ENCODE peak calls at places on chromosome 4, in seven cellular contexts. F is psoas muscle; C is CD4-positive, alpha-beta memory T cell; Z is breast epithelium; L is heart left ventricle; D is mesendoderm; X is stomach. N is an unnamed sample. For H3K4me1, the result is how much of the 10 kb centered on the place peaks cover.

GRCh38 chr4:106481801-106482200 is 113.2 kb upstream of the GIMD1 start:
- DNase-seq in D (no peak), X (no peak), F (no peak), Z (no peak), L (no peak), C (no peak), N (no peak)

GRCh38 chr4:1244081-1244977 is 4.6 kb downstream of the CTBP1 start:
- DNase-seq in X (no peak), Z (peak), L (peak), F (peak), C (no peak), D (no peak), N (no peak)

GRCh38 chr4:9800878-9801277 is 19.4 kb downstream of the DRD5 start:
- DNase-seq in F (no peak), C (no peak), Z (no peak), D (no peak), X (no peak), L (no peak), N (no peak)

GRCh38 chr4:67634741-67635140 is 66.2 kb downstream of the UBA6 start:
- DNase-seq in C (no peak), X (no peak), L (no peak), D (no peak), F (no peak), Z (no peak), N (no peak)

GRCh38 chr4:63790377-63790776 is 618.9 kb downstream of the TECRL start:
- DNase-seq in X (no peak), Z (no peak), L (no peak), D (no peak), F (no peak), C (no peak), N (no peak)

GRCh38 chr4:172202480-172203076 is 389.4 kb downstream of the GALNTL6 start:
- DNase-seq in D (peak), Z (no peak), L (no peak), C (no peak), F (no peak), X (no peak), N (no peak)

GRCh38 chr4:121669163-121669550 is 27.6 kb downstream of the ANXA5 start:
- DNase-seq in Z (no peak), F (no peak), D (no peak), L (no peak), X (no peak), C (no peak), N (no peak)

GRCh38 chr4:7108046-7108625 is 40.3 kb upstream of the GRPEL1 start:
- DNase-seq in C (no peak), F (no peak), Z (no peak), D (no peak), L (no peak), X (no peak), N (peak)

GRCh38 chr4:148216866-148217814 is 225.1 kb downstream of the NR3C2 start:
- DNase-seq in C (peak), L (no peak), F (no peak), Z (no peak), X (no peak), D (no peak), N (no peak)

GRCh38 chr4:140152015-140152703 is 1.8 kb downstream of the MAML3 start:
- DNase-seq in Z (peak), X (peak), F (peak), D (peak), L (peak), C (peak), N (peak)

GRCh38 chr4:174230680-174231079 is 52.8 kb downstream of the FBXO8 start:
- DNase-seq in L (no peak), D (no peak), F (no peak), C (no peak), X (no peak), Z (no peak), N (no peak)

GRCh38 chr4:103207673-103208072 is 9.5 kb upstream of the CENPE start:
- DNase-seq in D (peak), L (no peak), C (no peak), X (no peak), F (no peak), Z (no peak), N (no peak)

GRCh38 chr4:73742776-73743175 is 2.4 kb downstream of the CXCL8 start:
- DNase-seq in Z (no peak), C (no peak), D (no peak), F (no peak), L (no peak), X (no peak), N (no peak)

GRCh38 chr4:86247328-86247727 is 112.5 kb downstream of the MAPK10 start:
- DNase-seq in C (no peak), X (no peak), F (no peak), D (no peak), L (no peak), Z (no peak), N (no peak)

GRCh38 chr4:2066571-2067445 is 7.7 kb downstream of the NAT8L start:
- DNase-seq in F (no peak), X (no peak), L (no peak), C (no peak), Z (no peak), D (no peak), N (peak)

GRCh38 chr4:8782135-8782534 is 89.5 kb downstream of the HMX1 start:
- DNase-seq in L (no peak), C (no peak), D (no peak), Z (no peak), F (no peak), X (no peak), N (no peak)

GRCh38 chr4:169286562-169287301 is 16.0 kb upstream of the SH3RF1 start:
- DNase-seq in D (peak), F (no peak), C (no peak), X (no peak), Z (no peak), L (no peak), N (no peak)

GRCh38 chr4:69738872-69739271 is 21.5 kb downstream of the SULT1B1 start:
- DNase-seq in C (no peak), F (no peak), D (no peak), Z (no peak), X (no peak), L (no peak), N (no peak)

GRCh38 chr4:88443486-88443885 is 13.4 kb upstream of the HERC5 start:
- DNase-seq in Z (no peak), C (no peak), D (no peak), F (no peak), X (no peak), L (no peak), N (no peak)

GRCh38 chr4:41081847-41082246 is 132.5 kb downstream of the APBB2 start:
- DNase-seq in F (no peak), X (no peak), C (no peak), D (no peak), L (no peak), Z (no peak), N (no peak)

GRCh38 chr4:41077628-41078027 is 136.7 kb downstream of the APBB2 start:
- DNase-seq in L (no peak), Z (no peak), D (no peak), F (no peak), X (no peak), C (no peak), N (no peak)

GRCh38 chr4:41076481-41076880 is 137.9 kb downstream of the APBB2 start:
- DNase-seq in D (no peak), C (no peak), X (no peak), Z (no peak), F (no peak), L (no peak), N (no peak)

GRCh38 chr4:41080964-41081363 is 133.4 kb downstream of the APBB2 start:
- DNase-seq in F (no peak), D (no peak), Z (no peak), L (no peak), C (no peak), X (no peak), N (no peak)

GRCh38 chr4:41079871-41080565 is 134.3 kb downstream of the APBB2 start:
- DNase-seq in Z (no peak), L (no peak), F (no peak), C (no peak), X (no peak), D (no peak), N (no peak)
- H3K4me1 ChIP-seq in Z (under half), L (under half), F (under half), C (under half), X (under half), D (under half), N (under half)

DNA sequence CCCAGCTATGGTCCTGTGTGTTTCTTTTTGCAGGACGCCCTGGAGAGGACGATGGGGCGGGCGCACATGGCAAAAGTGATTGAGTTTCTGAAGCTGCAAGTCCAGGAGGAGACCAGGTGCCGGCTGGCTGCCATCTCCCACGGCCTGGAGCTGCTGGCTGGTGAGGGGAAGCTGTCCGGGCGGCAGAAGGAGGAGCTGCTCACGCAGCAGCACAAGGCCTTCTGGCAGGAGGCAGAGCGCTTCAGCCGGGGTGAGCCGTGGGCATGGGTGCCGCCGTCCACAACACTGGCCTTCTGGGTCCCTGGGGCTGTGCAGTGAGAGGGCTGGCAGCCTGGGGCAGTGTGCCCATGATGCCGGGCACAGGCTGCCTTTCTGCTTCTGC is 41.8 kb downstream of the EVC start:
- DNase-seq in L (no peak), X (no peak), C (no peak), Z (no peak), F (no peak), D (no peak), N (no peak)
- H3K27ac ChIP-seq in L (no peak), X (no peak), C (no peak), Z (no peak), F (no peak), D (no peak), N (no peak)

DNA sequence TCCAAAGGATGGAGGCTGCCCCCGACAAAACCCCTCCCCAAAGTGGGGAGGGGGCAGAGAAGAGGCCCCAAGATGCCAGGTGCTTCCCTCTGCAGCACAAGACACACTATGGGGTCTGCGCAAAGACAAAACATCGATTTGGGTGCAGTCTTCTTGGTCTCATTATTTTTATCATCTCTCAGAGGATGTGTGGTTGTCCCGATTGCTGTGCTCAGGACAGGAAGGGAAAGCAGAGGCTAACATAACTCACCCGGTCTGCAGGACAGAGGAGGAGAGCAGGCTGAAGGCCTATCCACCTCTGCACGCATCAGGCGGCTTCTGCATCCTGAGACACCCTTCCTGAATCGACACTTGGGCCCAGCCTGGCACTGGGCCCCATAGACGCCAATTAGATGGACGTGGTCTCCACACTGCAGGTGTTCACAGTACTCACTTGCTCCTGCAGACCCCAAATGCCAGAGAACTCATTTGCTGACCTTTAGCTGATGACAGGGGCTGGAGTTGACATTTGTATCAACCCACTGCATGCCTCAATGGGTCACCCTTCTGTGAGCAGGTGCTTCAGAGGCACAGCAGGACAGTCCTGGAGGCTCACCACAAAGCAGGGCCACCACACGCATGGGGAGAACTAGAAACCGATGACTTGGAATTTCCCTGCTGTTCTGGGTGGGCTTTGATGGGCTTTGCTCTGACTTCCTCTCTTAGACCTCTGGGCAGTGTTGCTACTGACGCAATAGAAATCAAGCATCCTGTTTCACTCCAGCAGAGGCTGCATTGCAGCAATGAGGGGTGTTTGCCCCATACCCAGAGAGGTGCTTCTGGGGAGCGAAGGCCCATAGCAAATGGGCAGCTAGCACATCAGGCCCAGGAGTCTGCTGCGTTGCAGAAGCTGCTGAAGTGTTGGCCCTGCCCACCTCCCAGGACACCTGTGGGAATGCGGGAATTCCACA is 96.3 kb upstream of the ENPP6 start:
- DNase-seq in X (no peak), L (no peak), D (no peak), Z (no peak), F (no peak), C (no peak), N (no peak)
- H3K4me3 ChIP-seq in X (no peak), L (no peak), D (no peak), Z (no peak), F (no peak), C (no peak), N (no peak)

GRCh38 chr4:76198411-76199237 is 15.0 kb downstream of the SCARB2 start:
- DNase-seq in X (peak), F (no peak), L (peak), Z (no peak), C (no peak), D (peak), N (no peak)

GRCh38 chr4:76199664-76200211 is 13.9 kb downstream of the SCARB2 start:
- DNase-seq in Z (no peak), X (peak), L (no peak), D (peak), C (no peak), F (no peak), N (no peak)

GRCh38 chr4:76197971-76198410 is 15.6 kb downstream of the SCARB2 start:
- DNase-seq in Z (no peak), C (no peak), D (no peak), L (peak), X (no peak), F (peak), N (peak)

GRCh38 chr4:76195326-76195725 is 18.3 kb downstream of the SCARB2 start:
- DNase-seq in F (no peak), C (no peak), L (no peak), D (no peak), Z (no peak), X (no peak), N (no peak)

GRCh38 chr4:76197001-76197743 is 16.5 kb downstream of the SCARB2 start:
- DNase-seq in D (no peak), Z (no peak), L (no peak), F (no peak), X (no peak), C (no peak), N (no peak)
- H3K4me1 ChIP-seq in D (under half), Z (under half), L (half or more), F (half or more), X (half or more), C (under half), N (half or more)

DNA sequence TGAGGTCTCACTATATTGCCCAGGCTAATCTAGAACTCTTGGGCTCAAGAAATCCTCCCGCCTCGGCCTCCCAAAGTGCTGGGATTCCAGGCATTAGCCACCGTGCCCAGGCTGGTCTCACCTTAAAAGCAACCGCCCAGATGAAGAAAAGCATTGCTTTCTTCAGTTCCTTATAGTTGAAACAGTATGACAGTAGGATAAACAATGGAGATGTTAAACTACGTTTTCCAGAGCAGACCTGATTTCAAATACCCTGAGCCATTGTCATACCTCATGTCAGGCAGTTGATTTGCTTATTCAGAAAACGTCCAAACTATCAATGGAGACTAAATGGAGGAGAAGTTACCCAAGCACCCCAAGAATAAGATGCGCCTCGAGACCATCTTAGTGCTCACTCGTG is 26.3 kb upstream of the TMEM131L start:
- DNase-seq in Z (no peak), D (no peak), F (no peak), X (no peak), C (no peak), L (no peak), N (no peak)
- H3K27ac ChIP-seq in Z (no peak), D (no peak), F (peak), X (no peak), C (peak), L (no peak), N (no peak)

N was measured in upper lobe of right lung.